ENCODE peak calls at places on chromosomes 12 and 14, in nine cellular contexts. H is pancreas, A is body of pancreas, L is NCI-H345, J is globus pallidus, K is foreskin fibroblast, R is MV-4-11, X is lung, U is heart right ventricle. N is an unnamed sample.
A peak's percentile ranks its signal among the peaks of the same experiment; 100 is the strongest.

GRCh38 chr14:23275412-23275811 is 10.5 kb downstream of the HOMEZ start:
- DNase-seq in H (no peak), A (no peak), L (no peak), J (no peak), K (no peak), R (no peak), X (no peak), U (no peak), N (no peak)

GRCh38 chr12:98513379-98514318 is 1.7 kb upstream of the TMPO start:
- DNase-seq in H (no peak), A (no peak), L (no peak), J (no peak), K (no peak), R (peak; percentile 45), X (no peak), U (no peak), N (no peak)

GRCh38 chr14:55188686-55189295 is 2.6 kb downstream of the DLGAP5 start:
- DNase-seq in H (no peak), A (no peak), L (no peak), J (no peak), K (no peak), R (peak; percentile 19), X (no peak), U (no peak), N (no peak)

GRCh38 chr14:103113774-103114173 is 9.5 kb upstream of the TNFAIP2 start:
- DNase-seq in H (no peak), A (no peak), L (no peak), J (no peak), K (no peak), R (no peak), X (no peak), U (no peak), N (no peak)

GRCh38 chr14:79855789-79856188 is 355.5 kb downstream of the DIO2 start:
- DNase-seq in H (no peak), A (no peak), L (no peak), J (no peak), K (no peak), R (no peak), X (no peak), U (no peak), N (no peak)

GRCh38 chr12:131883521-131883900 is 10.9 kb upstream of the ULK1 start:
- DNase-seq in H (no peak), A (no peak), L (no peak), J (no peak), K (no peak), R (no peak), X (no peak), U (no peak), N (no peak)

GRCh38 chr12:128798543-128799341 is 25.0 kb downstream of the SLC15A4 start:
- DNase-seq in H (no peak), A (peak; percentile 8), L (no peak), J (no peak), K (peak; percentile 41), R (no peak), X (no peak), U (no peak), N (no peak)

GRCh38 chr12:115255257-115255656 is 571.3 kb upstream of the TBX3 start:
- DNase-seq in H (no peak), A (no peak), L (no peak), J (no peak), K (no peak), R (no peak), X (no peak), U (no peak), N (no peak)

GRCh38 chr12:116693259-116694227 is 44.3 kb downstream of the SPRING1 start:
- DNase-seq in H (peak; percentile 31), A (peak; percentile 46), L (peak; percentile 93), J (no peak), K (peak; percentile 23), R (no peak), X (no peak), U (no peak), N (no peak)

GRCh38 chr14:99248761-99249171 is 23.2 kb downstream of the BCL11B start:
- DNase-seq in H (no peak), A (no peak), L (no peak), J (no peak), K (no peak), R (no peak), X (no peak), U (no peak), N (no peak)

GRCh38 chr12:7090222-7090998 is 1.8 kb downstream of the C1R start:
- DNase-seq in H (no peak), A (no peak), L (no peak), J (no peak), K (peak; percentile 62), R (no peak), X (no peak), U (no peak), N (no peak)

GRCh38 chr12:3885179-3886094 is 12.2 kb upstream of the PARP11 start:
- DNase-seq in H (no peak), A (no peak), L (peak; percentile 20), J (peak; percentile 54), K (peak; percentile 72), R (peak; percentile 15), X (no peak), U (no peak), N (peak; percentile 67)